ENCODE peak calls at places on chromosomes 6 and 20, in seven cellular contexts. B is AG10803; Z is gastrocnemius medialis; J is HuH-7.5; M is ACHN; D is stimulated activated CD4-positive, alpha-beta T cell treated with anti-CD3 and anti-CD28 coated beads, TNF-alpha, amount 100 ng/mL, for 48 hours; W is adipocyte. F is an unnamed sample.

GRCh38 chr6:135830452-135830851 is 21.0 kb upstream of the PDE7B start:
- DNase-seq in B (no peak), Z (no peak), J (no peak), M (no peak), D (no peak), W (peak), F (no peak)

GRCh38 chr6:18585032-18585573 is 198.0 kb downstream of the RNF144B start:
- DNase-seq in B (peak), Z (peak), J (no peak), M (peak), D (no peak), W (peak), F (peak)

GRCh38 chr6:158046201-158047119 is 64.8 kb downstream of the SYNJ2 start:
- DNase-seq in B (no peak), Z (no peak), J (no peak), M (no peak), D (no peak), W (no peak), F (no peak)

GRCh38 chr6:20702366-20702765 is 168.1 kb downstream of the CDKAL1 start:
- DNase-seq in B (no peak), Z (no peak), J (no peak), M (no peak), D (no peak), W (no peak), F (no peak)

GRCh38 chr20:31516166-31516565 is 1.9 kb downstream of the HM13 start:
- DNase-seq in B (no peak), Z (no peak), J (no peak), M (no peak), D (no peak), W (no peak), F (no peak)

GRCh38 chr6:134602123-134602522 is 284.2 kb upstream of the SGK1 start:
- DNase-seq in B (no peak), Z (no peak), J (no peak), M (no peak), D (no peak), W (no peak), F (no peak)

GRCh38 chr6:56243518-56244070 is 3.8 kb downstream of the COL21A1 start:
- DNase-seq in B (no peak), Z (no peak), J (no peak), M (no peak), D (no peak), W (peak), F (no peak)

GRCh38 chr20:31605902-31606677 is 1.0 kb downstream of the ID1 start:
- DNase-seq in B (no peak), Z (peak), J (peak), M (no peak), D (no peak), W (peak), F (no peak)

GRCh38 chr6:33658982-33659689 is 38.0 kb downstream of the ITPR3 start:
- DNase-seq in B (no peak), Z (no peak), J (no peak), M (no peak), D (no peak), W (no peak), F (no peak)

GRCh38 chr6:170286246-170286933 is 4.5 kb downstream of the DLL1 start:
- DNase-seq in B (no peak), Z (no peak), J (no peak), M (no peak), D (no peak), W (no peak), F (no peak)

GRCh38 chr6:54267798-54268197 is 40.4 kb upstream of the TINAG start:
- DNase-seq in B (peak), Z (no peak), J (no peak), M (peak), D (no peak), W (peak), F (no peak)

GRCh38 chr6:107830060-107830459 is 5.9 kb upstream of the SCML4 start:
- DNase-seq in B (no peak), Z (no peak), J (no peak), M (no peak), D (no peak), W (no peak), F (no peak)

GRCh38 chr6:56652994-56653393 is 10.3 kb upstream of the DST start:
- DNase-seq in B (peak), Z (no peak), J (no peak), M (no peak), D (no peak), W (peak), F (peak)

GRCh38 chr6:169913096-169913615 is 161.7 kb downstream of the ERMARD start:
- DNase-seq in B (no peak), Z (no peak), J (no peak), M (no peak), D (no peak), W (no peak), F (no peak)

GRCh38 chr6:152552616-152553209 is 84.4 kb downstream of the SYNE1 start:
- DNase-seq in B (peak), Z (peak), J (peak), M (peak), D (no peak), W (peak), F (peak)

GRCh38 chr20:38363004-38363747 is 16.9 kb downstream of the LBP start:
- DNase-seq in B (no peak), Z (no peak), J (no peak), M (no peak), D (no peak), W (no peak), F (no peak)

GRCh38 chr6:71529026-71529425 is 240.4 kb downstream of the OGFRL1 start:
- DNase-seq in B (no peak), Z (no peak), J (no peak), M (no peak), D (no peak), W (no peak), F (no peak)

GRCh38 chr20:36439040-36439730 is 102.1 kb upstream of the MYL9 start:
- DNase-seq in B (peak), Z (peak), J (peak), M (peak), D (peak), W (peak), F (peak)

GRCh38 chr6:152720964-152721363 is 23.3 kb downstream of the MYCT1 start:
- DNase-seq in B (no peak), Z (no peak), J (no peak), M (no peak), D (no peak), W (no peak), F (no peak)

GRCh38 chr6:43873806-43874714 is 104.0 kb downstream of the VEGFA start:
- DNase-seq in B (no peak), Z (no peak), J (no peak), M (no peak), D (no peak), W (no peak), F (no peak)